ENCODE peak calls at places on chromosomes 12 and 14, in six cellular contexts. O, F, C, Z, Y and T are unnamed samples.

GRCh38 chr12:79634957-79635471 is 55.8 kb downstream of the PAWR start:
- DNase-seq in O (no peak), F (peak; percentile 48), C (no peak), Z (peak; percentile 84), Y (no peak), T (no peak)

GRCh38 chr14:33916663-33917565 is 34.0 kb downstream of the EGLN3 start:
- DNase-seq in O (no peak), F (no peak), C (peak; percentile 68), Z (peak; percentile 74), Y (peak; percentile 88), T (no peak)

GRCh38 chr14:54722791-54723432 is 156.0 kb downstream of the SAMD4A start:
- DNase-seq in O (no peak), F (peak; percentile 83), C (peak; percentile 79), Z (peak; percentile 50), Y (peak; percentile 47), T (peak; percentile 34)

GRCh38 chr12:3597526-3598210 is 106.7 kb downstream of the PRMT8 start:
- DNase-seq in O (no peak), F (no peak), C (no peak), Z (no peak), Y (no peak), T (no peak)

GRCh38 chr12:60494249-60494648 is 898.4 kb downstream of the SLC16A7 start:
- DNase-seq in O (no peak), F (peak; percentile 39), C (peak; percentile 77), Z (peak; percentile 45), Y (peak; percentile 66), T (peak; percentile 51)

GRCh38 chr12:117105902-117106301 is 6.7 kb upstream of the TESC start:
- DNase-seq in O (peak; percentile 75), F (no peak), C (peak; percentile 87), Z (no peak), Y (no peak), T (no peak)

GRCh38 chr12:26153421-26154154 is 28.8 kb upstream of the BHLHE41 start:
- DNase-seq in O (no peak), F (peak; percentile 57), C (peak; percentile 99), Z (peak; percentile 99), Y (peak; percentile 88), T (peak; percentile 70)

GRCh38 chr12:2170376-2170775 is 117.6 kb downstream of the CACNA1C start:
- DNase-seq in O (no peak), F (peak; percentile 21), C (no peak), Z (peak; percentile 74), Y (no peak), T (no peak)

GRCh38 chr14:104001003-104001402 is 58.7 kb upstream of the RD3L start:
- DNase-seq in O (no peak), F (peak; percentile 14), C (peak; percentile 31), Z (no peak), Y (peak; percentile 6), T (no peak)

GRCh38 chr12:80412343-80412953 is 31.6 kb upstream of the PTPRQ start:
- DNase-seq in O (no peak), F (peak; percentile 81), C (peak; percentile 72), Z (peak; percentile 52), Y (peak; percentile 56), T (peak; percentile 80)

GRCh38 chr12:91565816-91566215 is 383.2 kb upstream of the DCN start:
- DNase-seq in O (no peak), F (no peak), C (no peak), Z (no peak), Y (no peak), T (no peak)

GRCh38 chr12:44317651-44318126 is 481.8 kb downstream of the TMEM117 start:
- DNase-seq in O (no peak), F (peak; percentile 81), C (peak; percentile 57), Z (peak; percentile 29), Y (peak; percentile 7), T (peak; percentile 43)

GRCh38 chr12:100718212-100718611 is 76.4 kb upstream of the ANO4 start:
- DNase-seq in O (no peak), F (peak; percentile 26), C (no peak), Z (peak; percentile 18), Y (no peak), T (no peak)

GRCh38 chr12:100717733-100718067 is 76.9 kb upstream of the ANO4 start:
- DNase-seq in O (no peak), F (no peak), C (no peak), Z (peak; percentile 6), Y (no peak), T (no peak)

GRCh38 chr12:100716658-100716948 is 78.0 kb upstream of the ANO4 start:
- DNase-seq in O (no peak), F (no peak), C (no peak), Z (no peak), Y (no peak), T (peak; percentile 18)

GRCh38 chr12:100715976-100716657 is 78.5 kb upstream of the ANO4 start:
- DNase-seq in O (no peak), F (no peak), C (no peak), Z (no peak), Y (no peak), T (no peak)

GRCh38 chr12:100716949-100717732 is 77.4 kb upstream of the ANO4 start:
- DNase-seq in O (no peak), F (peak; percentile 52), C (no peak), Z (peak; percentile 36), Y (no peak), T (peak; percentile 48)
- TF ChIP-seq EZH2 in O (no peak), F (no peak), C (no peak), Z (no peak), Y (no peak), T (no peak)

DNA sequence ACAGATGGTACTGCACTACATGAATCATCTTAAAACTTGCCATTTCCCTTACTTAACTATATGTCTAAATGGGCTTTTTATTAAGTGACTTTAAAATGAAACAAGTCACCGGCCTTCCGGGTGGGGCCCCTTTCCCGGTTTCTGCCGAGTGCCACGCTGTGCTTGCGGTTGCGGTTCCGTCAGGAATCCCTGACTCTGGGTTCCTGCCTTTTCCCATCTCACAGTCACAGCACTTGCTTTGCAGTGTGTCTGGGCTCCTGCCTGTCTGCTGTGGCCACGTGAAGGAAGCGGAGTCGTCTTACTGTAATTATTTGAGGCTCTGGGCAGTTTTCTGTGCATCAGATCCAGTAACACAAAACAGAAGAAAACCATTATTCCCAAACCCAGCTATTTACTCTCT is 44.0 kb upstream of the FRMD6 start:
- DNase-seq in O (no peak), F (no peak), C (no peak), Z (peak; percentile 33), Y (no peak), T (peak; percentile 58)
- TF ChIP-seq EZH2 in O (no peak), F (no peak), C (no peak), Z (no peak), Y (no peak), T (no peak)

GRCh38 chr14:31312934-31313333 is 105.3 kb upstream of the HECTD1 start:
- DNase-seq in O (no peak), F (no peak), C (no peak), Z (no peak), Y (no peak), T (no peak)
- TF ChIP-seq EZH2 in O (no peak), F (no peak), C (no peak), Z (no peak), Y (no peak), T (no peak)

GRCh38 chr12:57315681-57316080 is 64.7 kb upstream of the STAC3 start:
- DNase-seq in O (no peak), F (no peak), C (no peak), Z (no peak), Y (no peak), T (no peak)
- TF ChIP-seq EZH2 in O (no peak), F (no peak), C (no peak), Z (no peak), Y (no peak), T (no peak)

GRCh38 chr14:28759658-28760313 is 6.8 kb upstream of the FOXG1 start:
- DNase-seq in O (no peak), F (no peak), C (no peak), Z (no peak), Y (no peak), T (no peak)
- TF ChIP-seq EZH2 in O (no peak), F (peak; percentile 94), C (no peak), Z (peak; percentile 55), Y (peak; percentile 94), T (peak; percentile 98)

DNA sequence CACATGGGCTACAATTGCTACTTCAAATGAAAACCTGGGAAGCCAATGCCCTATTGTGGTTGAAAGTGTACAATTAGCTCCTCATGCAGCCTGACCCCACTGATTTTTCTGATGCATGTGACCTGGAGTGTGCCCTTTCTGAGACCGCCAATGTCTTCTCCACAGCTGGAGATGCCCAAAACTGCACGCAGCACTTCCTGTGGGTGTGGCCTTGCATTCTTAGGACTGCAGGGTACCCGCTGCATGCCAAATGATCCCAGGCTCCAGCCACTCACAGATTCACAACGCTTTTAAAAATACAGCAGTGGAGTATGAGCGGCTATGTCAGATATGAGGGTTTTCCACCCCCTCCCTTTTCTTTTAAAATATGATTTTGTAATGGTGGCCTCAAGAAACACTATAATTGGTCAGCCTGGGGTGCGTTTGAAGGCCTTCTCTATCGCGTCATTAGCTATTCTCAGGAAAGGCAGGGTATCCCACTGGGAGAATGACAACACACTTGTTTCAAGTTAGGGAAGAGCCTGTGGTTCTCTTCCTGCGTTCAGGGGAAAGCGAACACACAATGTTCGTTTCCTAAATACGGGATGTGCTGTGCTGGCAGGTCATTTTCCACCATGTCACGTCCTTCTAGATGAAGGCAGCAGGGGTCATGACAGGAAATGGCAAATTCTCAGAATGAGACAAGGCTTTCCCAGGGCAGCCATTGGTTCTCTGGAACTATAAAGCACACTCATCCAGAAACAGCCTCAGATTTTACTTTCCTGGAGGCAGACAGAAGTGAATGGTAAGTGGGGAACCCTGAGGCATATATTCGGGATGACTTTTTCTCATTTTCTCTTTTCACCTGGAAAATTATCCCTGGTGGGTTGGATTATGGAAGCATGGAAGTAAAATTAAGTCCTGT is at the start of gene APOLD1:
- DNase-seq in O (peak; percentile 34), F (peak; percentile 86), C (no peak), Z (no peak), Y (peak; percentile 81), T (no peak)
- TF ChIP-seq EZH2 in O (no peak), F (no peak), C (no peak), Z (no peak), Y (no peak), T (no peak)